ENCODE peak calls at places on chromosome 5, in four cellular contexts. One of them, this sample, is unnamed.

GRCh38 chr5:6611561-6612256 is 21.1 kb downstream of the NSUN2 start:
- DNase-seq in stimulated activated CD4-positive, alpha-beta T cell treated with anti-CD3 and anti-CD28 coated beads, Interleukin-4, amount 100 ng/mL, for 24 hours: no peak
- DNase-seq in T-helper 1 cell: no peak
- DNase-seq in T1000: no peak
- DNase-seq in this sample: no peak

GRCh38 chr5:106376522-106376921 is 1294.2 kb downstream of the EFNA5 start:
- DNase-seq in stimulated activated CD4-positive, alpha-beta T cell treated with anti-CD3 and anti-CD28 coated beads, Interleukin-4, amount 100 ng/mL, for 24 hours: no peak
- DNase-seq in T-helper 1 cell: no peak
- DNase-seq in T1000: no peak
- DNase-seq in this sample: no peak

GRCh38 chr5:114038756-114039155 is 323.1 kb upstream of the KCNN2 start:
- DNase-seq in stimulated activated CD4-positive, alpha-beta T cell treated with anti-CD3 and anti-CD28 coated beads, Interleukin-4, amount 100 ng/mL, for 24 hours: no peak
- DNase-seq in T-helper 1 cell: no peak
- DNase-seq in T1000: no peak
- DNase-seq in this sample: no peak

GRCh38 chr5:133287500-133287899 is 235.7 kb downstream of the HSPA4 start:
- DNase-seq in stimulated activated CD4-positive, alpha-beta T cell treated with anti-CD3 and anti-CD28 coated beads, Interleukin-4, amount 100 ng/mL, for 24 hours: peak
- DNase-seq in T-helper 1 cell: no peak
- DNase-seq in T1000: no peak
- DNase-seq in this sample: no peak

GRCh38 chr5:67985686-67986387 is 229.7 kb upstream of the PIK3R1 start:
- DNase-seq in stimulated activated CD4-positive, alpha-beta T cell treated with anti-CD3 and anti-CD28 coated beads, Interleukin-4, amount 100 ng/mL, for 24 hours: no peak
- DNase-seq in T-helper 1 cell: no peak
- DNase-seq in T1000: no peak
- DNase-seq in this sample: no peak

GRCh38 chr5:40124367-40124766 is 555.3 kb upstream of the PTGER4 start:
- DNase-seq in stimulated activated CD4-positive, alpha-beta T cell treated with anti-CD3 and anti-CD28 coated beads, Interleukin-4, amount 100 ng/mL, for 24 hours: no peak
- DNase-seq in T-helper 1 cell: no peak
- DNase-seq in T1000: no peak
- DNase-seq in this sample: no peak

GRCh38 chr5:151155777-151156731 is 1.5 kb downstream of the ANXA6 start:
- DNase-seq in stimulated activated CD4-positive, alpha-beta T cell treated with anti-CD3 and anti-CD28 coated beads, Interleukin-4, amount 100 ng/mL, for 24 hours: peak
- DNase-seq in T-helper 1 cell: no peak
- DNase-seq in T1000: no peak
- DNase-seq in this sample: no peak

GRCh38 chr5:52985306-52985705 is 3.8 kb upstream of the ITGA2 start:
- DNase-seq in stimulated activated CD4-positive, alpha-beta T cell treated with anti-CD3 and anti-CD28 coated beads, Interleukin-4, amount 100 ng/mL, for 24 hours: no peak
- DNase-seq in T-helper 1 cell: no peak
- DNase-seq in T1000: no peak
- DNase-seq in this sample: no peak

GRCh38 chr5:11724947-11725346 is 179.3 kb downstream of the CTNND2 start:
- DNase-seq in stimulated activated CD4-positive, alpha-beta T cell treated with anti-CD3 and anti-CD28 coated beads, Interleukin-4, amount 100 ng/mL, for 24 hours: no peak
- DNase-seq in T-helper 1 cell: no peak
- DNase-seq in T1000: no peak
- DNase-seq in this sample: no peak

GRCh38 chr5:142056831-142057696 is 44.2 kb upstream of the GNPDA1 start:
- DNase-seq in stimulated activated CD4-positive, alpha-beta T cell treated with anti-CD3 and anti-CD28 coated beads, Interleukin-4, amount 100 ng/mL, for 24 hours: no peak
- DNase-seq in T-helper 1 cell: no peak
- DNase-seq in T1000: no peak
- DNase-seq in this sample: no peak

GRCh38 chr5:97838214-97838613 is 655.2 kb upstream of the RIOK2 start:
- DNase-seq in stimulated activated CD4-positive, alpha-beta T cell treated with anti-CD3 and anti-CD28 coated beads, Interleukin-4, amount 100 ng/mL, for 24 hours: no peak
- DNase-seq in T-helper 1 cell: no peak
- DNase-seq in T1000: no peak
- DNase-seq in this sample: peak

This sample was measured in HS-27A.